ENCODE peak calls at places on chromosome X, in eight cellular contexts. One of them, this sample, is unnamed.

GRCh38 chrX:45577361-45577760 is 376.7 kb upstream of the DIPK2B start:
- DNase-seq in HCT116: no peak
- DNase-seq in H1: no peak
- DNase-seq in sigmoid colon: no peak
- DNase-seq in breast epithelium: no peak
- DNase-seq in stomach: no peak
- DNase-seq in K562: no peak
- DNase-seq in GM12891: no peak
- DNase-seq in this sample: no peak

GRCh38 chrX:53795583-53795982 is 109.1 kb upstream of the HUWE1 start:
- DNase-seq in HCT116: no peak
- DNase-seq in breast epithelium: no peak
- DNase-seq in K562: no peak
- DNase-seq in H1: no peak
- DNase-seq in stomach: no peak
- DNase-seq in sigmoid colon: no peak
- DNase-seq in GM12891: no peak
- DNase-seq in this sample: no peak

GRCh38 chrX:69031181-69031580 is 134.1 kb downstream of the PJA1 start:
- DNase-seq in GM12891: no peak
- DNase-seq in HCT116: peak; percentile 10
- DNase-seq in breast epithelium: no peak
- DNase-seq in K562: no peak
- DNase-seq in stomach: no peak
- DNase-seq in sigmoid colon: no peak
- DNase-seq in H1: peak; percentile 45
- DNase-seq in this sample: peak; percentile 7

GRCh38 chrX:153406903-153407302 is 4.4 kb upstream of the ZFP92 start:
- DNase-seq in stomach: no peak
- DNase-seq in H1: no peak
- DNase-seq in K562: no peak
- DNase-seq in GM12891: no peak
- DNase-seq in breast epithelium: no peak
- DNase-seq in HCT116: no peak
- DNase-seq in sigmoid colon: no peak
- DNase-seq in this sample: no peak

GRCh38 chrX:30414144-30414543 is 105.0 kb upstream of the NR0B1 start:
- DNase-seq in HCT116: no peak
- DNase-seq in H1: no peak
- DNase-seq in sigmoid colon: no peak
- DNase-seq in GM12891: no peak
- DNase-seq in stomach: no peak
- DNase-seq in breast epithelium: no peak
- DNase-seq in K562: no peak
- DNase-seq in this sample: no peak

GRCh38 chrX:66014084-66014483 is 25.8 kb downstream of the VSIG4 start:
- DNase-seq in HCT116: no peak
- DNase-seq in breast epithelium: no peak
- DNase-seq in K562: no peak
- DNase-seq in stomach: no peak
- DNase-seq in H1: no peak
- DNase-seq in sigmoid colon: no peak
- DNase-seq in GM12891: no peak
- DNase-seq in this sample: no peak

GRCh38 chrX:141278306-141278705 is 36.0 kb upstream of the SPANXC start:
- DNase-seq in HCT116: no peak
- DNase-seq in GM12891: no peak
- DNase-seq in stomach: no peak
- DNase-seq in H1: peak; percentile 41
- DNase-seq in sigmoid colon: no peak
- DNase-seq in K562: peak; percentile 17
- DNase-seq in breast epithelium: no peak
- DNase-seq in this sample: no peak

GRCh38 chrX:40278340-40279090 is 180.8 kb upstream of the BCOR start:
- DNase-seq in H1: no peak
- DNase-seq in GM12891: no peak
- DNase-seq in HCT116: no peak
- DNase-seq in stomach: no peak
- DNase-seq in K562: no peak
- DNase-seq in sigmoid colon: no peak
- DNase-seq in breast epithelium: no peak
- DNase-seq in this sample: no peak

GRCh38 chrX:132023117-132023895 is at the start of gene STK26:
- DNase-seq in sigmoid colon: peak; percentile 82
- DNase-seq in GM12891: peak; percentile 43
- DNase-seq in stomach: peak; percentile 79
- DNase-seq in H1: peak; percentile 69
- DNase-seq in HCT116: peak; percentile 43
- DNase-seq in K562: peak; percentile 89
- DNase-seq in breast epithelium: peak; percentile 58
- DNase-seq in this sample: no peak

GRCh38 chrX:133297284-133297683 is 79.1 kb upstream of the TFDP3 start:
- DNase-seq in stomach: no peak
- DNase-seq in H1: no peak
- DNase-seq in K562: no peak
- DNase-seq in breast epithelium: no peak
- DNase-seq in GM12891: no peak
- DNase-seq in sigmoid colon: no peak
- DNase-seq in HCT116: no peak
- DNase-seq in this sample: no peak

GRCh38 chrX:40938418-40938817 is 146.8 kb upstream of the USP9X start:
- DNase-seq in breast epithelium: no peak
- DNase-seq in HCT116: no peak
- DNase-seq in K562: peak; percentile 43
- DNase-seq in stomach: no peak
- DNase-seq in GM12891: no peak
- DNase-seq in H1: no peak
- DNase-seq in sigmoid colon: no peak
- DNase-seq in this sample: no peak

GRCh38 chrX:69045616-69046345 is 119.5 kb downstream of the PJA1 start:
- DNase-seq in H1: peak; percentile 8
- DNase-seq in stomach: no peak
- DNase-seq in K562: no peak
- DNase-seq in sigmoid colon: no peak
- DNase-seq in GM12891: no peak
- DNase-seq in breast epithelium: no peak
- DNase-seq in HCT116: no peak
- DNase-seq in this sample: no peak

GRCh38 chrX:10612215-10612614 is 8.2 kb downstream of the MID1 start:
- DNase-seq in breast epithelium: no peak
- DNase-seq in K562: no peak
- DNase-seq in sigmoid colon: no peak
- DNase-seq in H1: no peak
- DNase-seq in stomach: no peak
- DNase-seq in GM12891: no peak
- DNase-seq in HCT116: no peak
- DNase-seq in this sample: no peak

GRCh38 chrX:66961665-66962064 is 322.8 kb upstream of the EDA2R start:
- DNase-seq in HCT116: no peak
- DNase-seq in breast epithelium: no peak
- DNase-seq in K562: no peak
- DNase-seq in H1: no peak
- DNase-seq in sigmoid colon: no peak
- DNase-seq in GM12891: no peak
- DNase-seq in stomach: no peak
- DNase-seq in this sample: no peak

GRCh38 chrX:155213731-155214130 is 2.5 kb upstream of the VBP1 start:
- DNase-seq in K562: no peak
- DNase-seq in GM12891: no peak
- DNase-seq in HCT116: no peak
- DNase-seq in H1: no peak
- DNase-seq in breast epithelium: no peak
- DNase-seq in sigmoid colon: no peak
- DNase-seq in stomach: no peak
- DNase-seq in this sample: no peak

GRCh38 chrX:155216940-155217450 is 735 bp downstream of the VBP1 start:
- DNase-seq in H1: no peak
- DNase-seq in HCT116: no peak
- DNase-seq in breast epithelium: no peak
- DNase-seq in sigmoid colon: no peak
- DNase-seq in stomach: no peak
- DNase-seq in GM12891: no peak
- DNase-seq in K562: peak; percentile 52
- DNase-seq in this sample: no peak

GRCh38 chrX:155218777-155219176 is 2.5 kb downstream of the VBP1 start:
- DNase-seq in stomach: no peak
- DNase-seq in sigmoid colon: no peak
- DNase-seq in H1: no peak
- DNase-seq in K562: peak; percentile 70
- DNase-seq in HCT116: no peak
- DNase-seq in GM12891: no peak
- DNase-seq in breast epithelium: no peak
- DNase-seq in this sample: no peak

GRCh38 chrX:155215443-155216178 is 649 bp upstream of the VBP1 start:
- DNase-seq in K562: peak; percentile 26
- DNase-seq in sigmoid colon: no peak
- DNase-seq in GM12891: no peak
- DNase-seq in H1: no peak
- DNase-seq in breast epithelium: no peak
- DNase-seq in stomach: no peak
- DNase-seq in HCT116: no peak
- DNase-seq in this sample: no peak

GRCh38 chrX:155216179-155216939 is at the start of gene VBP1:
- DNase-seq in GM12891: peak; percentile 53
- DNase-seq in H1: peak; percentile 76
- DNase-seq in HCT116: peak; percentile 88
- DNase-seq in stomach: peak; percentile 90
- DNase-seq in sigmoid colon: peak; percentile 97
- DNase-seq in breast epithelium: peak; percentile 92
- DNase-seq in K562: peak; percentile 96
- DNase-seq in this sample: peak; percentile 95
- TF ChIP-seq POLR2A in GM12891: peak; percentile 74
- TF ChIP-seq POLR2A in H1: peak; percentile 67
- TF ChIP-seq POLR2A in HCT116: no peak
- TF ChIP-seq POLR2A in stomach: no peak
- TF ChIP-seq POLR2A in sigmoid colon: no peak
- TF ChIP-seq POLR2A in breast epithelium: no peak
- TF ChIP-seq POLR2A in K562: peak; percentile 91
- TF ChIP-seq POLR2A in this sample: no peak

DNA sequence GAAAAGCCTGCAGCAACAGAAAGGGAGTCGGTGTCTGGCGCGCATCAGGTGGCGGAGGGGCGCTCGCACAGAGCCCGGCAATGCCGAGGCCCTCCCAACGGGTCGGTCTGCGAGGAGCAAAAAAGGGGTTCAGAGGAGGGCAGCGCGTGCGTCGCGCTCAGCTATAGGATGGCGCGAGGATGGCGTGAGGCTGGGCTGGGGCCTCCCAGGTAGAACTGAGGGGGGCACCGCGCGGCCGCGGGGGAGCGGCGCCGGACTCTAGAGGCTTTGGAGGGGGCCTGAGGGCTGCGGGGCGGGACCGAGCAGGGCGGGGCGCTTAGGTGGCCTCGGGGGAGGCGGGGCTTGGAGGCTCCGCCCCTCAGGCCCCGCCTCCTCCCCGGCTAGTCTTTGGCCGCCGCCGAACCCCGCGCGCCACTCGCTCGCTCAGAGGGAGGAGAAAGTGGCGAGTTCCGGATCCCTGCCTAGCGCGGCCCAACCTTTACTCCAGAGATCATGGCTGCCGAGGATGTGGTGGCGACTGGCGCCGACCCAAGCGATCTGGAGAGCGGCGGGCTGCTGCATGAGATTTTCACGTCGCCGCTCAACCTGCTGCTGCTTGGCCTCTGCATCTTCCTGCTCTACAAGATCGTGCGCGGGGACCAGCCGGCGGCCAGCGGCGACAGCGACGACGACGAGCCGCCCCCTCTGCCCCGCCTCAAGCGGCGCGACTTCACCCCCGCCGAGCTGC is at the start of gene PGRMC1:
- DNase-seq in H1: peak; percentile 82
- DNase-seq in sigmoid colon: peak; percentile 91
- DNase-seq in GM12891: peak; percentile 72
- DNase-seq in stomach: peak; percentile 82
- DNase-seq in K562: peak; percentile 86
- DNase-seq in breast epithelium: peak; percentile 74
- DNase-seq in HCT116: peak; percentile 39
- DNase-seq in this sample: peak; percentile 91
- TF ChIP-seq POLR2AphosphoS5 in H1: peak; percentile 92
- TF ChIP-seq POLR2AphosphoS5 in sigmoid colon: peak; percentile 97
- TF ChIP-seq POLR2AphosphoS5 in GM12891: peak; percentile 83
- TF ChIP-seq POLR2AphosphoS5 in stomach: peak; percentile 96
- TF ChIP-seq POLR2AphosphoS5 in K562: peak; percentile 89
- TF ChIP-seq POLR2AphosphoS5 in breast epithelium: peak; percentile 89
- TF ChIP-seq POLR2AphosphoS5 in HCT116: peak; percentile 96
- TF ChIP-seq POLR2AphosphoS5 in this sample: peak; percentile 96

GRCh38 chrX:135981662-135982061 is 3.6 kb upstream of the SLC9A6 start:
- DNase-seq in sigmoid colon: no peak
- DNase-seq in stomach: no peak
- DNase-seq in GM12891: no peak
- DNase-seq in HCT116: no peak
- DNase-seq in breast epithelium: no peak
- DNase-seq in K562: peak; percentile 13
- DNase-seq in H1: no peak
- DNase-seq in this sample: no peak

GRCh38 chrX:135981010-135981409 is 4.2 kb upstream of the SLC9A6 start:
- DNase-seq in K562: no peak
- DNase-seq in HCT116: no peak
- DNase-seq in H1: no peak
- DNase-seq in stomach: no peak
- DNase-seq in breast epithelium: no peak
- DNase-seq in sigmoid colon: no peak
- DNase-seq in GM12891: no peak
- DNase-seq in this sample: no peak

GRCh38 chrX:135985123-135985973 is at the start of gene SLC9A6:
- DNase-seq in H1: peak; percentile 66
- DNase-seq in stomach: peak; percentile 74
- DNase-seq in breast epithelium: peak; percentile 41
- DNase-seq in K562: peak; percentile 83
- DNase-seq in HCT116: no peak
- DNase-seq in GM12891: peak; percentile 55
- DNase-seq in sigmoid colon: peak; percentile 87
- DNase-seq in this sample: peak; percentile 92

GRCh38 chrX:135984220-135984619 is 1.0 kb upstream of the SLC9A6 start:
- DNase-seq in K562: no peak
- DNase-seq in sigmoid colon: no peak
- DNase-seq in breast epithelium: no peak
- DNase-seq in GM12891: no peak
- DNase-seq in H1: no peak
- DNase-seq in HCT116: no peak
- DNase-seq in stomach: no peak
- DNase-seq in this sample: no peak

DNA sequence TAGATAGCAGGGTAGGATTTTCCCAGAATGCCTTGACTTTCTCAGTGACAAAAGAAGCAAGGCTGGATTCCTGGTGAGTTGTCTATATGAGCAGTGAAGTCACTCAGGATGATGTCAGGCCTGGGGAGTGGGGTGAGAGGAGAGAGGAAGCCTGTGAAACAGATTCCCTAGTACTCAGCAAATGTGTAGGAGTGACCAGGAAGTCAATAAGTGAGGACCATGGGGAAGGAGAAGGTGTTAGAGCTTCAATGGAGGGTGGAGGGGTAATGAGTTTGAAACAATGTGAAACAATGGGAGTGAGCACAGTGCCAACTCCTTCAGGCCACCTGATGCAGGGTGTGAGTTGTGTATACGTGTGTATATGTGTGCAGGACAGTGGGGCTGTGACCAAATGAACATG is 2.4 kb upstream of the SLC9A6 start:
- DNase-seq in H1: no peak
- DNase-seq in breast epithelium: no peak
- DNase-seq in stomach: no peak
- DNase-seq in GM12891: no peak
- DNase-seq in sigmoid colon: no peak
- DNase-seq in HCT116: no peak
- DNase-seq in K562: peak; percentile 12
- DNase-seq in this sample: no peak
- TF ChIP-seq POLR2A in H1: no peak
- TF ChIP-seq POLR2A in breast epithelium: no peak
- TF ChIP-seq POLR2A in stomach: no peak
- TF ChIP-seq POLR2A in GM12891: no peak
- TF ChIP-seq POLR2A in sigmoid colon: no peak
- TF ChIP-seq POLR2A in HCT116: no peak
- TF ChIP-seq POLR2A in K562: no peak
- TF ChIP-seq POLR2A in this sample: no peak

GRCh38 chrX:24024819-24025740 is 1.9 kb downstream of the KLHL15 start:
- DNase-seq in GM12891: peak; percentile 67
- DNase-seq in breast epithelium: peak; percentile 74
- DNase-seq in stomach: peak; percentile 90
- DNase-seq in HCT116: peak; percentile 60
- DNase-seq in sigmoid colon: peak; percentile 95
- DNase-seq in H1: peak; percentile 70
- DNase-seq in K562: peak; percentile 94
- DNase-seq in this sample: peak; percentile 93
- TF ChIP-seq POLR2AphosphoS5 in GM12891: peak; percentile 88
- TF ChIP-seq POLR2AphosphoS5 in breast epithelium: peak; percentile 77
- TF ChIP-seq POLR2AphosphoS5 in stomach: peak; percentile 91
- TF ChIP-seq POLR2AphosphoS5 in HCT116: peak; percentile 94
- TF ChIP-seq POLR2AphosphoS5 in sigmoid colon: peak; percentile 95
- TF ChIP-seq POLR2AphosphoS5 in H1: peak; percentile 69
- TF ChIP-seq POLR2AphosphoS5 in K562: peak; percentile 96
- TF ChIP-seq POLR2AphosphoS5 in this sample: peak; percentile 82

This sample was measured in esophagus muscularis mucosa.